ENCODE peak calls at places on chromosomes 1 and 21, in ten cellular contexts. C is transverse colon, X is IMR-90, S is ovary, D is tibial nerve, O is uterus, L is heart left ventricle, Q is breast epithelium, M is spleen, Y is Peyer's patch. N is an unnamed sample.

GRCh38 chr21:18832950-18833349 is 429.4 kb upstream of the TMPRSS15 start:
- DNase-seq in S (no peak), M (no peak), X (no peak), Q (no peak), D (no peak), O (no peak), C (no peak), Y (no peak), L (no peak), N (no peak)

GRCh38 chr1:159786966-159787365 is 6.2 kb downstream of the DUSP23 start:
- DNase-seq in Q (no peak), S (no peak), D (no peak), X (peak), L (no peak), Y (no peak), C (no peak), O (no peak), M (no peak), N (no peak)

GRCh38 chr1:234433563-234434285 is 45.3 kb downstream of the TARBP1 start:
- DNase-seq in S (no peak), L (no peak), X (peak), Q (no peak), O (no peak), C (no peak), Y (no peak), M (no peak), D (no peak), N (no peak)

GRCh38 chr1:156140879-156141707 is 12.3 kb upstream of the SEMA4A start:
- DNase-seq in O (no peak), S (no peak), D (no peak), L (no peak), X (peak), M (no peak), Q (no peak), C (no peak), Y (no peak), N (no peak)

GRCh38 chr1:44273560-44274292 is 60.5 kb downstream of the DMAP1 start:
- DNase-seq in S (no peak), O (no peak), Y (no peak), X (no peak), L (no peak), M (no peak), Q (no peak), D (no peak), C (no peak), N (no peak)

GRCh38 chr1:21882721-21883415 is 54.2 kb downstream of the HSPG2 start:
- DNase-seq in X (no peak), Q (no peak), Y (no peak), D (no peak), O (no peak), L (no peak), C (no peak), S (no peak), M (no peak), N (no peak)

GRCh38 chr1:164602142-164602429 is 43.1 kb downstream of the PBX1 start:
- DNase-seq in S (no peak), D (no peak), M (no peak), O (no peak), X (no peak), Q (peak), L (no peak), C (peak), Y (no peak), N (peak)

GRCh38 chr1:20063861-20064292 is 6.1 kb upstream of the PLA2G5 start:
- DNase-seq in Q (no peak), S (no peak), C (no peak), O (no peak), M (no peak), D (no peak), Y (no peak), X (peak), L (no peak), N (no peak)

GRCh38 chr1:91894036-91894761 is 8.2 kb upstream of the TGFBR3 start:
- DNase-seq in M (no peak), C (no peak), Q (no peak), D (no peak), Y (no peak), L (no peak), X (peak), O (no peak), S (no peak), N (no peak)

GRCh38 chr1:35558374-35559316 is 1.0 kb downstream of the NCDN start:
- DNase-seq in C (no peak), D (no peak), Q (no peak), L (no peak), O (no peak), S (peak), M (peak), Y (no peak), X (no peak), N (no peak)

GRCh38 chr1:100320311-100321097 is 31.8 kb upstream of the CDC14A start:
- DNase-seq in O (no peak), Q (no peak), D (no peak), C (no peak), L (no peak), Y (no peak), S (no peak), M (no peak), X (no peak), N (no peak)

GRCh38 chr1:3130268-3130667 is 61.3 kb downstream of the PRDM16 start:
- DNase-seq in L (no peak), Y (no peak), Q (no peak), D (no peak), C (no peak), X (no peak), M (no peak), S (no peak), O (no peak), N (no peak)

GRCh38 chr1:44947060-44947773 is 39.2 kb downstream of the EIF2B3 start:
- DNase-seq in D (no peak), C (no peak), M (no peak), L (peak), O (peak), S (no peak), Y (no peak), Q (no peak), X (peak), N (peak)

GRCh38 chr1:30888391-30888790 is 20.2 kb downstream of the SDC3 start:
- DNase-seq in X (peak), S (peak), O (peak), L (peak), Q (peak), Y (no peak), D (no peak), M (no peak), C (peak), N (peak)

GRCh38 chr1:100538935-100539835 is 1.2 kb downstream of the GPR88 start:
- DNase-seq in O (no peak), L (peak), C (no peak), D (no peak), X (peak), Q (no peak), S (peak), Y (no peak), M (peak), N (peak)

GRCh38 chr1:64915381-64916274 is 50.7 kb downstream of the JAK1 start:
- DNase-seq in C (peak), Q (peak), S (no peak), L (no peak), D (no peak), M (no peak), O (no peak), Y (no peak), X (peak), N (peak)

GRCh38 chr1:25620701-25621350 is 4.2 kb downstream of the MAN1C1 start:
- DNase-seq in O (no peak), C (no peak), M (no peak), X (no peak), L (no peak), D (no peak), S (no peak), Q (no peak), Y (no peak), N (no peak)

GRCh38 chr1:167641786-167642500 is 11.9 kb downstream of the RCSD1 start:
- DNase-seq in L (no peak), Q (no peak), M (no peak), O (no peak), Y (no peak), S (no peak), C (no peak), D (no peak), X (no peak), N (no peak)

GRCh38 chr1:223611939-223612338 is 53.6 kb downstream of the CAPN8 start:
- DNase-seq in D (no peak), M (no peak), Q (no peak), O (no peak), X (no peak), S (no peak), L (no peak), C (no peak), Y (no peak), N (no peak)

GRCh38 chr1:102099916-102100315 is 103.2 kb upstream of the OLFM3 start:
- DNase-seq in D (no peak), C (no peak), Y (no peak), S (no peak), L (no peak), O (no peak), Q (no peak), X (no peak), M (no peak), N (no peak)

GRCh38 chr1:47656719-47657685 is 219.2 kb downstream of the FOXD2 start:
- DNase-seq in C (no peak), D (peak), Y (no peak), L (no peak), S (no peak), X (peak), Q (no peak), O (no peak), M (peak), N (no peak)

GRCh38 chr1:154840557-154841176 is 29.4 kb downstream of the KCNN3 start:
- DNase-seq in Y (no peak), O (no peak), L (no peak), D (no peak), S (no peak), X (peak), C (no peak), M (no peak), Q (no peak), N (no peak)
- H3K27ac ChIP-seq in Y (no peak), O (peak), L (no peak), D (no peak), S (no peak), X (peak), C (peak), M (no peak), Q (no peak), N (no peak)

DNA sequence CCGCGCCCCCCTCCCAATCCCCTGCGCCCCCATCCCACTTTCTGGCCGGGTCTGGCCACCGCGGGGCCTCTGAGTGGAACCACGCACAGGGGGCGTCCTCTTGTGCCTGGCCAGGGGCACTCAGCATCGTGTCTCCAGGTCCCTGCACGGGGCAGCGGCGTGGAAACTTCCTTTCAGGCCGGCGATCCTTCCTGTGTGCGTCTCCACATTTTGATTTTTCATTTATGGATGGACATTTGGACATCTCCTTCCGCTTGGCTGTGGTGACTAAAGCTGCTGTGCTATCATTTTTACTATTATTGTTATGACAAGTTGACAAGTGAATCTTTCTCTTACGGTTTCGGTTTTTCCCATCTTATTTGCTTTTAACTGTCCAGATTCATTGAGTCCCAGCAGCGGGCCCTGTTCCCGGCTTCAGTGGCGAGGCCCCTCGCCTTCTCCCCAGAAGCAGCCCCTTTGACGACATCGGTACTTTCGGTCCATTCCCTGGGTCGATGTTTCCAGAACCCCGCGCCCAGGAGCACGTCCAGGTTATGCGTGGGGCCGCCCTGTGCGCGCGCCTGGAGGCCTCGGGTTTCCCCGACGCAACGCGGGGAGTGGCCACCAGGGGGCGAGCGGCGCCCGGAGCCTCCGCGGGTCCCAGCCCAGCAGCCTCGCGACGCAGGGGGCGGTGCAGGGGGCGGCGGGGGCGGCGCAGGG is 12.4 kb upstream of the SLC19A1 start:
- DNase-seq in C (peak), Y (peak), D (peak), S (peak), M (peak), L (peak), Q (peak), O (peak), X (peak), N (peak)
- TF ChIP-seq POLR2A in C (no peak), Y (peak), D (peak), S (peak), M (no peak), L (no peak), Q (no peak), O (peak), X (peak), N (peak)

DNA sequence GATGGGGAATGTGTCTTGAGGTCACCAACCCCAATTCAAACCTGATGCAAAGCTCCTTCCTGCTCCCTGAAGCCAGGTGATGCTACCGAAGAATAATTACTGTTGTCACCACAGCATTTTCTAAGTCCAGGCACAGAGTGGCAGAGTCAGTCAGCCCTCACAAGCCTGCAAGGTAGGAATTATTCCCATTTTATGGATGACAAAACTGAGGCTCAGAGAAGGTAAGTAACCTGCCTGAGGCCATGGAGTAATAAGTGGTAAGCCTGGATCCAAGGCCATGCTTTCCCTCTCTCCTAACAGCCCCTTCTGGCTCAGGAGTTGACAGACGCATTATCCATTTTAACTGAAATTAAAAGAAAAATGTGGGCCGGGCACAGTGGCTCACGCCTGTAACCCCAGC is 23.0 kb downstream of the CTNNBIP1 start:
- DNase-seq in X (no peak), O (no peak), D (no peak), S (no peak), C (no peak), L (no peak), M (no peak), Y (no peak), Q (no peak), N (no peak)
- H3K27ac ChIP-seq in X (no peak), O (no peak), D (no peak), S (no peak), C (no peak), L (no peak), M (no peak), Y (no peak), Q (no peak), N (no peak)

DNA sequence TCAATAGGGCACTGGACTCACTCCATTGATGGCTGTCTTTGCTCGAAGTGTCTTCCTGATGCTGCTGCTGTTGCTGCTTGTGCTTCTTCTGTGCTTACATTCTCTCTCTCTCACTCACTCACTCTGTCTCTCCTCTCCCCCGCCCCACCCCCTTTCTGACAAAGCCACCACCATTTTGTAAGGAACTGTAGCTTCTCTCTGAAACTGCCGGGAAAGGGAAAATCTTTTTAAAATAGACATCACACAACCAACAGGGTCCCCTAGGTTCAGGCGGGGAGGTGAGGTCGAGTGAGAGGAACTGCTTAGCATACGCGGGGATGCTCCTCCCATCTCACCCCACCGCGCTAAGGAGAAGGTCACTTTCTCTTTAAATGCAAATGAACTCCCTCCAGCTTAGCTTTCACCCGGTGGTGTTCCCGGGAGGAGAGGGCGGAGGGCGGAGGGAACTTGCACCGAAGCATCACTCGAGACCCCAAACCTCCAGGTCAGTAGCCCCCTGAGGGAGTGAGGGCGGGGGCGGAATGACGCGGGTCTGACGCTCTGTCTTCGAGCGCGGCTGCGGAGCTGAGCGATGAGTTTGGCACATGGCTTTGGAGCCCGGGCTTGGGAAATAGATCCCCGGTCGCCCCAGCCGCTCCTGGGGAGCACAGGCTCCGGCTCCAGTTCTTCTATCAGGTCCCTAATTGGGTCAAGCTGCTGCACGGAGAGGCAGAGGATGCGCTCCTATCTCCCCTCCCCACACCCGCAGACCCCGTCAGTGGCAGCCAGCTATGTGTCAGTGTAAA is at the start of gene CCDC28B:
- DNase-seq in M (peak), X (peak), Q (no peak), O (peak), C (peak), D (peak), S (peak), Y (peak), L (peak), N (peak)
- TF ChIP-seq POLR2A in M (peak), X (peak), Q (no peak), O (no peak), C (no peak), D (no peak), S (peak), Y (no peak), L (peak), N (no peak)

GRCh38 chr1:27529638-27530018 is 39.7 kb upstream of the WASF2 start:
- DNase-seq in S (no peak), D (no peak), O (no peak), X (no peak), Q (no peak), M (no peak), L (no peak), Y (no peak), C (no peak), N (no peak)

GRCh38 chr1:27528701-27529637 is 39.0 kb upstream of the WASF2 start:
- DNase-seq in O (peak), D (peak), M (no peak), Q (no peak), S (peak), C (peak), X (peak), L (peak), Y (peak), N (peak)

GRCh38 chr1:27526569-27527222 is 36.7 kb upstream of the WASF2 start:
- DNase-seq in Y (no peak), C (no peak), Q (no peak), D (no peak), O (no peak), M (no peak), X (peak), L (no peak), S (no peak), N (no peak)

GRCh38 chr1:27527223-27527856 is 37.4 kb upstream of the WASF2 start:
- DNase-seq in M (no peak), O (peak), Y (peak), D (no peak), X (peak), S (peak), C (peak), Q (peak), L (peak), N (no peak)

DNA sequence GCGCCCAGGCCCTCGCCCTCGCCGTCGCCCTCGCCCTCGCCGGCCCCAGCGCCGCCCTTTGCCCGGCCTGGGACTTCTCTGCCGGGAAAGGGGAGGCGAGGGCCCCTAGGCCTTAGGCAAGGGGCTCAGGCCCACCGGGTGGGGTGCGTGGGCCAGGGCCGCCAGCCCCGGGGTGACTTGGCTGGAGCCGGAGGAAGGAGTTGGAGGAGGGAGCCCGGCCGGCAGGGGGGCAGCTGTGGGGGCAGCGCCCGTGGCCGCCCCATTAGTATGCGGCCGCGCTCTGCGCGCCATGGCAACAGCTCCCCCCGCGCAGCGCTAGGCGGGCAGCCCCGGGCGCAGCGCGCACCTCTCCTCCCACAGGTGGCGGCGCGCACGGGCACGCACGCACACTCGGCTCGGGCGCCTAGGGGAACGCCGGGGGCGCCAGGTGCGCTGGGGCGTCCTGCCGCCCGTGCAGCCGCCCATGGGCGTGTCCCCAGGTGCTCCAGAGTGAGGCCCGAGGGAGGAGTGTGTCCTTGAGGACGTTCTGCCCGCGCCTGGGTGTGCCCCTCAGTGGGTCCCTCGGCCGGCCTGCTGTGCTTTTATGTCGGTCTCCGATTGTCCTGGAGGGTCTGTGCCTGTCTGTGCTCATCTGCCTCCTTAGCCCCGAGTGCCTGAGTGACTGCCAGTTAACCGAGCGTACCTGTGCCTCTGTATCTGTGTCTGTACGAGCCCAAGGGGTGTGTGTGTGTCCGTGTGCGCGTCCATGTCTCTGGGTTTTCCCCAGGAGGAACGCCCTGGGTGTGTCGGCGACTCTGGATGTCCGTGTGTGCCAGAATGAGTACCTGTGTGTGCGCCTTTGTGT is 38.1 kb upstream of the WASF2 start:
- DNase-seq in S (peak), Q (no peak), O (peak), L (no peak), X (no peak), Y (peak), D (no peak), M (peak), C (peak), N (peak)
- H3K27ac ChIP-seq in S (peak), Q (peak), O (peak), L (peak), X (no peak), Y (peak), D (peak), M (no peak), C (peak), N (peak)